ENCODE peak calls at places on chromosome 2, in five cellular contexts. One of them, this sample, is unnamed.

GRCh38 chr2:104502904-104503303 is 351.0 kb upstream of the POU3F3 start:
- DNase-seq in progenitor cell of endocrine pancreas: no peak
- DNase-seq in AG09309: no peak
- DNase-seq in ascending aorta: no peak
- DNase-seq in bronchial epithelial cell: no peak
- DNase-seq in this sample: no peak

GRCh38 chr2:43960921-43961320 is 34.9 kb downstream of the LRPPRC start:
- DNase-seq in bronchial epithelial cell: no peak
- DNase-seq in AG09309: no peak
- DNase-seq in ascending aorta: no peak
- DNase-seq in progenitor cell of endocrine pancreas: no peak
- DNase-seq in this sample: no peak

GRCh38 chr2:96315400-96316071 is 9.6 kb upstream of the ITPRIPL1 start:
- DNase-seq in progenitor cell of endocrine pancreas: no peak
- DNase-seq in ascending aorta: no peak
- DNase-seq in bronchial epithelial cell: peak
- DNase-seq in AG09309: no peak
- DNase-seq in this sample: peak

GRCh38 chr2:190406805-190407204 is 1.4 kb upstream of the MFSD6 start:
- DNase-seq in bronchial epithelial cell: no peak
- DNase-seq in progenitor cell of endocrine pancreas: no peak
- DNase-seq in ascending aorta: no peak
- DNase-seq in AG09309: no peak
- DNase-seq in this sample: no peak

GRCh38 chr2:95292623-95293260 is 4.4 kb upstream of the KCNIP3 start:
- DNase-seq in ascending aorta: no peak
- DNase-seq in progenitor cell of endocrine pancreas: no peak
- DNase-seq in bronchial epithelial cell: peak
- DNase-seq in AG09309: no peak
- DNase-seq in this sample: no peak

GRCh38 chr2:127185093-127185492 is 35.0 kb downstream of the CYP27C1 start:
- DNase-seq in progenitor cell of endocrine pancreas: no peak
- DNase-seq in ascending aorta: no peak
- DNase-seq in AG09309: no peak
- DNase-seq in bronchial epithelial cell: no peak
- DNase-seq in this sample: no peak

GRCh38 chr2:125086313-125087184 is 1061.5 kb downstream of the CNTNAP5 start:
- DNase-seq in AG09309: no peak
- DNase-seq in bronchial epithelial cell: no peak
- DNase-seq in ascending aorta: no peak
- DNase-seq in progenitor cell of endocrine pancreas: no peak
- DNase-seq in this sample: no peak

GRCh38 chr2:241852981-241853631 is 5.6 kb downstream of the PDCD1 start:
- DNase-seq in progenitor cell of endocrine pancreas: no peak
- DNase-seq in ascending aorta: no peak
- DNase-seq in AG09309: no peak
- DNase-seq in bronchial epithelial cell: no peak
- DNase-seq in this sample: no peak

GRCh38 chr2:57906152-57906732 is 140.4 kb upstream of the VRK2 start:
- DNase-seq in ascending aorta: no peak
- DNase-seq in AG09309: peak
- DNase-seq in progenitor cell of endocrine pancreas: no peak
- DNase-seq in bronchial epithelial cell: peak
- DNase-seq in this sample: peak

GRCh38 chr2:158518083-158518482 is 61.3 kb downstream of the PKP4 start:
- DNase-seq in bronchial epithelial cell: peak
- DNase-seq in ascending aorta: no peak
- DNase-seq in AG09309: no peak
- DNase-seq in progenitor cell of endocrine pancreas: no peak
- DNase-seq in this sample: peak

GRCh38 chr2:37672104-37672869 is 845 bp upstream of the CDC42EP3 start:
- DNase-seq in bronchial epithelial cell: peak
- DNase-seq in AG09309: peak
- DNase-seq in progenitor cell of endocrine pancreas: peak
- DNase-seq in ascending aorta: peak
- DNase-seq in this sample: peak

GRCh38 chr2:66364495-66364992 is 70.4 kb upstream of the MEIS1 start:
- DNase-seq in AG09309: peak
- DNase-seq in ascending aorta: no peak
- DNase-seq in bronchial epithelial cell: no peak
- DNase-seq in progenitor cell of endocrine pancreas: no peak
- DNase-seq in this sample: peak

GRCh38 chr2:199972088-199972626 is 16.8 kb downstream of the MAIP1 start:
- DNase-seq in AG09309: no peak
- DNase-seq in ascending aorta: no peak
- DNase-seq in bronchial epithelial cell: no peak
- DNase-seq in progenitor cell of endocrine pancreas: no peak
- DNase-seq in this sample: no peak

GRCh38 chr2:30127016-30127893 is 19.6 kb upstream of the YPEL5 start:
- DNase-seq in progenitor cell of endocrine pancreas: no peak
- DNase-seq in ascending aorta: no peak
- DNase-seq in AG09309: no peak
- DNase-seq in bronchial epithelial cell: peak
- DNase-seq in this sample: peak

GRCh38 chr2:122927217-122927616 is 1097.9 kb upstream of the CNTNAP5 start:
- DNase-seq in ascending aorta: no peak
- DNase-seq in bronchial epithelial cell: no peak
- DNase-seq in AG09309: no peak
- DNase-seq in progenitor cell of endocrine pancreas: no peak
- DNase-seq in this sample: no peak

GRCh38 chr2:227325824-227326195 is 759 bp downstream of the MFF start:
- DNase-seq in ascending aorta: no peak
- DNase-seq in AG09309: no peak
- DNase-seq in progenitor cell of endocrine pancreas: no peak
- DNase-seq in bronchial epithelial cell: peak
- DNase-seq in this sample: peak

GRCh38 chr2:172615862-172616261 is 60.0 kb downstream of the PDK1 start:
- DNase-seq in bronchial epithelial cell: no peak
- DNase-seq in progenitor cell of endocrine pancreas: no peak
- DNase-seq in ascending aorta: no peak
- DNase-seq in AG09309: no peak
- DNase-seq in this sample: no peak

GRCh38 chr2:237178396-237178795 is 92.7 kb downstream of the COPS8 start:
- DNase-seq in AG09309: no peak
- DNase-seq in ascending aorta: no peak
- DNase-seq in bronchial epithelial cell: peak
- DNase-seq in progenitor cell of endocrine pancreas: no peak
- DNase-seq in this sample: peak

GRCh38 chr2:138997849-138998517 is 217.8 kb upstream of the NXPH2 start:
- DNase-seq in progenitor cell of endocrine pancreas: no peak
- DNase-seq in AG09309: no peak
- DNase-seq in bronchial epithelial cell: peak
- DNase-seq in ascending aorta: no peak
- DNase-seq in this sample: peak

GRCh38 chr2:240968731-240969624 is 29.4 kb upstream of the SNED1 start:
- DNase-seq in AG09309: no peak
- DNase-seq in bronchial epithelial cell: no peak
- DNase-seq in progenitor cell of endocrine pancreas: no peak
- DNase-seq in ascending aorta: no peak
- DNase-seq in this sample: no peak

GRCh38 chr2:112157472-112157871 is 19.3 kb downstream of the FBLN7 start:
- DNase-seq in bronchial epithelial cell: peak
- DNase-seq in AG09309: no peak
- DNase-seq in progenitor cell of endocrine pancreas: no peak
- DNase-seq in ascending aorta: no peak
- DNase-seq in this sample: no peak

GRCh38 chr2:127859712-127860085 is 1.7 kb upstream of the POLR2D start:
- DNase-seq in AG09309: no peak
- DNase-seq in bronchial epithelial cell: peak
- DNase-seq in progenitor cell of endocrine pancreas: peak
- DNase-seq in ascending aorta: no peak
- DNase-seq in this sample: no peak

GRCh38 chr2:217806480-217806760 is 196.4 kb downstream of the TNS1 start:
- DNase-seq in progenitor cell of endocrine pancreas: no peak
- DNase-seq in ascending aorta: no peak
- DNase-seq in bronchial epithelial cell: no peak
- DNase-seq in AG09309: no peak
- DNase-seq in this sample: no peak

GRCh38 chr2:145341536-145341935 is 821.6 kb upstream of the ZEB2 start:
- DNase-seq in progenitor cell of endocrine pancreas: no peak
- DNase-seq in AG09309: no peak
- DNase-seq in bronchial epithelial cell: no peak
- DNase-seq in ascending aorta: no peak
- DNase-seq in this sample: no peak
- TF ChIP-seq CTCF in progenitor cell of endocrine pancreas: no peak
- TF ChIP-seq CTCF in AG09309: no peak
- TF ChIP-seq CTCF in bronchial epithelial cell: no peak
- TF ChIP-seq CTCF in ascending aorta: no peak
- TF ChIP-seq CTCF in this sample: no peak

GRCh38 chr2:46188041-46188715 is 109.0 kb upstream of the EPAS1 start:
- DNase-seq in bronchial epithelial cell: no peak
- DNase-seq in progenitor cell of endocrine pancreas: no peak
- DNase-seq in AG09309: no peak
- DNase-seq in ascending aorta: no peak
- DNase-seq in this sample: no peak

GRCh38 chr2:46187112-46187618 is 110.0 kb upstream of the EPAS1 start:
- DNase-seq in ascending aorta: no peak
- DNase-seq in progenitor cell of endocrine pancreas: no peak
- DNase-seq in AG09309: peak
- DNase-seq in bronchial epithelial cell: no peak
- DNase-seq in this sample: peak

GRCh38 chr2:46183426-46183825 is 113.8 kb upstream of the EPAS1 start:
- DNase-seq in bronchial epithelial cell: no peak
- DNase-seq in AG09309: no peak
- DNase-seq in ascending aorta: no peak
- DNase-seq in progenitor cell of endocrine pancreas: no peak
- DNase-seq in this sample: no peak

GRCh38 chr2:46181789-46182530 is 115.2 kb upstream of the EPAS1 start:
- DNase-seq in bronchial epithelial cell: no peak
- DNase-seq in ascending aorta: no peak
- DNase-seq in progenitor cell of endocrine pancreas: no peak
- DNase-seq in AG09309: no peak
- DNase-seq in this sample: no peak

DNA sequence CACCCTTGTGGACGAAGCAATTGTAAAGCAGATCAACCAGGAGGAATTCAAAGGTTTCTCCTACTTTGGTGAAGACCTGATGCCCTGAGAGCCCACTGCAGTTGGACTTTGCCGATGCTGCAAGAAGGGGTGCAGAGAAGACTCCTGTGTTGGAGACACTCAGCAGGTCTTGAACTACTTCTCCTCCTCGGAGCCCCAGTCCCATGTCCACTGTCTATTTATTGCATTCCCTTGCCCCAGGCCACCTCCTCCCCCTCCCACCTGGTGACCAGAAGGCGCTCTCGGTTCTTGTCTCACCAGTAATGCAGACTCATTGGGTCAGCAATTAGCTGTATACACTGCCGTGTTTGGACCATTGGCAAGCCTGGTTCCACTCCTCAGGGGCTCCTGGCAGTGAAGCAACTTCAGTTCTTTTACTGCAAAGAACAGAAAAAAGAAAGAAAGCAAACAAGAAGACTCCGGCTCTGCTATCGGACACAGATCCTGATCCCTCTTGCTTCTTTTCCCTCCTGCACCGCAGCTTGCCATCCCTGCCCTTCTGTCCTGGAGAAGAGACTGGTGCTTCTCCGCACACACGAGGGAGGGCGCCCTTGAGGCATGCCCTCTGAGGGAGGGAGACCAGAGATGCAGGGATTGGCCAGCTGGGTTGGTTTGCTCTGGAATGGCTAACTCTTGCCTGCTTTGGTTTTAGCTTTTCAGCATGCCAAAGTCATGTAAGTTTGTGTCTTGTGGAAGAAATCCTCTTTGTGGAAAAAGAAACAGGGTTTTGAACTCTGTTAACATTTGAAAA is 112.2 kb upstream of the EPAS1 start:
- DNase-seq in ascending aorta: no peak
- DNase-seq in progenitor cell of endocrine pancreas: no peak
- DNase-seq in bronchial epithelial cell: no peak
- DNase-seq in AG09309: no peak
- DNase-seq in this sample: no peak
- TF ChIP-seq CTCF in ascending aorta: no peak
- TF ChIP-seq CTCF in progenitor cell of endocrine pancreas: no peak
- TF ChIP-seq CTCF in bronchial epithelial cell: peak
- TF ChIP-seq CTCF in AG09309: no peak
- TF ChIP-seq CTCF in this sample: peak

GRCh38 chr2:60735496-60736250 is 20.4 kb upstream of the PAPOLG start:
- DNase-seq in progenitor cell of endocrine pancreas: no peak
- DNase-seq in AG09309: no peak
- DNase-seq in ascending aorta: no peak
- DNase-seq in bronchial epithelial cell: peak
- DNase-seq in this sample: no peak
- TF ChIP-seq CTCF in progenitor cell of endocrine pancreas: no peak
- TF ChIP-seq CTCF in AG09309: no peak
- TF ChIP-seq CTCF in ascending aorta: no peak
- TF ChIP-seq CTCF in bronchial epithelial cell: no peak
- TF ChIP-seq CTCF in this sample: no peak

DNA sequence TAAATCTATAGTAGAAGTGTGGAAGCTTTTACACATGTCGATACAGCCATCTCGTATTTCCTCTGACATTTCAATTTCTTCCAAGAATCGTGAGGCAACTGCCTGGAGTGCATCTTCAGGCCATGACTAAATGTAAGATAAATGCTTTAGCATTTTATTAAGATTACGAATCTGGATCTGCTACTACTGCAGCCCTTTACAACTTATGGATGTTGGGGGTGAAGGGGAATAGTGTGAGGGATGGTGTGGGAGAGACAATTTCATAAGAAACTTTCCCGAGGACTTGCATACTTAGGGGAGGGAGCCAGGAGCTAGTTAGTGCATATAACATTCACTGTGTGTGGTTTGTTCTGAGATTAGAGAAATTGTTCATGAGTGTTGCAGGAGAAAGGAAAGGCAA is 204.8 kb downstream of the SLC39A10 start:
- DNase-seq in AG09309: peak
- DNase-seq in ascending aorta: no peak
- DNase-seq in progenitor cell of endocrine pancreas: no peak
- DNase-seq in bronchial epithelial cell: no peak
- DNase-seq in this sample: peak
- TF ChIP-seq CTCF in AG09309: no peak
- TF ChIP-seq CTCF in ascending aorta: no peak
- TF ChIP-seq CTCF in progenitor cell of endocrine pancreas: no peak
- TF ChIP-seq CTCF in bronchial epithelial cell: no peak
- TF ChIP-seq CTCF in this sample: no peak

GRCh38 chr2:210562136-210563080 is 6.0 kb downstream of the CPS1 start:
- DNase-seq in bronchial epithelial cell: no peak
- DNase-seq in ascending aorta: no peak
- DNase-seq in progenitor cell of endocrine pancreas: no peak
- DNase-seq in AG09309: no peak
- DNase-seq in this sample: no peak

GRCh38 chr2:210567279-210567678 is 10.9 kb downstream of the CPS1 start:
- DNase-seq in AG09309: no peak
- DNase-seq in bronchial epithelial cell: no peak
- DNase-seq in ascending aorta: no peak
- DNase-seq in progenitor cell of endocrine pancreas: no peak
- DNase-seq in this sample: no peak

GRCh38 chr2:210568108-210568507 is 11.7 kb downstream of the CPS1 start:
- DNase-seq in progenitor cell of endocrine pancreas: no peak
- DNase-seq in bronchial epithelial cell: no peak
- DNase-seq in AG09309: no peak
- DNase-seq in ascending aorta: no peak
- DNase-seq in this sample: no peak
- TF ChIP-seq CTCF in progenitor cell of endocrine pancreas: no peak
- TF ChIP-seq CTCF in bronchial epithelial cell: no peak
- TF ChIP-seq CTCF in AG09309: no peak
- TF ChIP-seq CTCF in ascending aorta: no peak
- TF ChIP-seq CTCF in this sample: no peak

GRCh38 chr2:169676357-169676756 is 17.8 kb downstream of the CFAP210 start:
- DNase-seq in AG09309: no peak
- DNase-seq in bronchial epithelial cell: no peak
- DNase-seq in ascending aorta: no peak
- DNase-seq in progenitor cell of endocrine pancreas: no peak
- DNase-seq in this sample: no peak
- TF ChIP-seq CTCF in AG09309: no peak
- TF ChIP-seq CTCF in bronchial epithelial cell: no peak
- TF ChIP-seq CTCF in ascending aorta: no peak
- TF ChIP-seq CTCF in progenitor cell of endocrine pancreas: peak
- TF ChIP-seq CTCF in this sample: peak

GRCh38 chr2:166700079-166700478 is 188.2 kb upstream of the XIRP2 start:
- DNase-seq in progenitor cell of endocrine pancreas: no peak
- DNase-seq in ascending aorta: no peak
- DNase-seq in bronchial epithelial cell: peak
- DNase-seq in AG09309: no peak
- DNase-seq in this sample: peak
- TF ChIP-seq CTCF in progenitor cell of endocrine pancreas: peak
- TF ChIP-seq CTCF in ascending aorta: no peak
- TF ChIP-seq CTCF in bronchial epithelial cell: no peak
- TF ChIP-seq CTCF in AG09309: no peak
- TF ChIP-seq CTCF in this sample: peak